ENCODE peak calls at places on chromosomes 6 and 20, in six cellular contexts. I is GM12878, U is HepG2, P is GM12891, L is K562, Z is H1. E is an unnamed sample.

GRCh38 chr20:48282591-48283228 is 497.4 kb upstream of the SULF2 start:
- DNase-seq in U (peak), Z (no peak), L (peak), I (no peak), P (no peak), E (no peak)

GRCh38 chr6:3940703-3941102 is 91.5 kb downstream of the FAM50B start:
- DNase-seq in U (no peak), Z (no peak), I (no peak), L (no peak), P (no peak), E (no peak)

GRCh38 chr20:10476319-10476724 is 41.2 kb downstream of the SLX4IP start:
- DNase-seq in I (peak), L (peak), P (no peak), U (no peak), Z (no peak), E (no peak)

GRCh38 chr6:70280462-70280861 is 22.4 kb downstream of the COL9A1 start:
- DNase-seq in P (no peak), I (no peak), L (no peak), Z (no peak), U (no peak), E (no peak)

GRCh38 chr20:57440678-57441509 is 49.7 kb downstream of the RBM38 start:
- DNase-seq in P (no peak), I (no peak), L (no peak), U (no peak), Z (no peak), E (no peak)

GRCh38 chr6:124924333-124924759 is 37.9 kb upstream of the RNF217 start:
- DNase-seq in Z (no peak), P (no peak), L (no peak), U (no peak), I (no peak), E (no peak)

GRCh38 chr20:47379433-47380150 is 23.1 kb upstream of the ZMYND8 start:
- DNase-seq in U (no peak), L (peak), I (no peak), Z (no peak), P (no peak), E (no peak)

GRCh38 chr20:24745617-24746350 is 203.3 kb upstream of the CST7 start:
- DNase-seq in Z (no peak), U (no peak), I (no peak), P (no peak), L (no peak), E (no peak)

GRCh38 chr20:768426-768978 is at the start of gene SLC52A3:
- DNase-seq in U (peak), L (peak), Z (peak), I (no peak), P (no peak), E (no peak)

GRCh38 chr6:146974346-146974745 is 229.9 kb upstream of the STXBP5 start:
- DNase-seq in U (no peak), I (no peak), L (no peak), Z (no peak), P (no peak), E (no peak)

GRCh38 chr6:3908961-3909360 is 59.8 kb downstream of the FAM50B start:
- DNase-seq in P (no peak), I (no peak), Z (no peak), U (no peak), L (no peak), E (no peak)

GRCh38 chr6:81204741-81205140 is 547.7 kb downstream of the TENT5A start:
- DNase-seq in U (no peak), I (no peak), L (no peak), Z (no peak), P (no peak), E (no peak)

DNA sequence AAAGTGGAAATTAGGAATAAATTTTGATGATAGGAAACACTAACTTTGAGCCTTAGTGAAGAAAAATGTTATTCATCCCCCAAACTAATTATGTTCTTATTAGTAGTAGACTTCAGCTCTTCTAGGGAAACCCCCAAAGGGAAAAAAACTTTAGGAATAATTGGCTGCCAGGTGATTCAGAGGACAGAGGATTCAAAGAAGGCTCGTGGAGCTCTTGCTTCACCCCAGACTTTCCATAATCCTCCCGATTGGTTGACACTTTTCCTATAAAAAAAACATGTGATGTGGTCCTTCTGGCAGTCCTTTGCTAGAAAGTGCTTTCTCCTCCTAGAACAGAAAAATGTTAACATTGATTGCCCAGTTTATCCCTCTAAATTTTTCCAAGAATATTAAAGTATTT is 5.6 kb upstream of the CCDC170 start:
- DNase-seq in L (no peak), P (no peak), Z (no peak), I (no peak), U (no peak), E (no peak)
- TF ChIP-seq TAF1 in L (no peak), P (no peak), Z (no peak), I (no peak), U (no peak), E (no peak)

DNA sequence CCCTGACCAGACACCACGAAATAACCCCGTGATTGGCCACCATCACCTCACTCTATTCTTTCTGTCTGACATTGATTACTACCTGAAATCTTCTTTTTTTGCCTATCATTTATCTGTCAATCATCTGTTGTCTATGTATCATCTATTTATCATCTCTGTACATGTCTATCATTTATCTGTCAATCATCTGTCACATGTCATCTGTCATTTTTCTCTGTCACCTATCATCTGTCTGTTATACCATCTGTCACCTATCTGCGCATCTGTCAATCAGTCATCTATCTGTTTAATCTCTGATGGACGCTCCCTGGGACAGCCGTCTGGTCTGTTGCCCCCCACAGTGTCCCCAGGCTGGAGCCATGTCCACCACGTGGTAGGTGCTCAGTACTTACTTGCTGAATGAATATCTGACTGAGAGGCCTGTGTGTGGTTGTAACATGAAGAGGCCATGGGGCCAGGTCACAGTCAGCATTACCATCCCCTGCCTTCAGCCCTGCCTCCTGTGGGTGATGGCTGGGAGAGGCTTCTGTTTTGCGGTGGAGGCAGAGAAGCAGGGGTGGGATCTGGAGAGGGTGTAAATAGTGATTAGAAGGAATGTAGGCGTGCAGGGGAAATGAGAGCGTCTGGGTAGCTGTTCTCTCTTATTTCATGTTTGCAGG is 302.7 kb downstream of the QKI start:
- DNase-seq in Z (no peak), I (no peak), U (no peak), P (no peak), L (no peak), E (no peak)
- TF ChIP-seq POLR2AphosphoS5 in Z (no peak), I (no peak), U (no peak), P (no peak), L (no peak), E (no peak)

GRCh38 chr6:38637756-38638155 is 2.0 kb downstream of the BTBD9 start:
- DNase-seq in U (no peak), I (no peak), Z (no peak), L (no peak), P (no peak), E (no peak)

GRCh38 chr6:38638941-38639497 is 710 bp downstream of the BTBD9 start:
- DNase-seq in I (no peak), P (peak), Z (no peak), U (peak), L (no peak), E (peak)

GRCh38 chr6:38639498-38640215 is at the start of gene BTBD9:
- DNase-seq in L (peak), I (peak), U (peak), P (peak), Z (peak), E (peak)

GRCh38 chr6:38636027-38636426 is 3.7 kb downstream of the BTBD9 start:
- DNase-seq in L (no peak), P (no peak), U (no peak), Z (no peak), I (no peak), E (no peak)

GRCh38 chr6:38640216-38640909 is 634 bp upstream of the BTBD9 start:
- DNase-seq in I (peak), U (no peak), P (no peak), L (no peak), Z (no peak), E (no peak)
- TF ChIP-seq POLR2A in I (no peak), U (no peak), P (no peak), L (no peak), Z (peak), E (no peak)

GRCh38 chr6:140441256-140441655 is 1066.8 kb upstream of the CITED2 start:
- DNase-seq in L (no peak), U (peak), I (no peak), Z (no peak), P (no peak), E (no peak)
- TF ChIP-seq TAF1 in L (no peak), U (no peak), I (no peak), Z (no peak), P (no peak), E (no peak)

GRCh38 chr6:44708208-44708607 is 320.7 kb downstream of the CDC5L start:
- DNase-seq in L (no peak), I (no peak), U (no peak), Z (no peak), P (no peak), E (no peak)

GRCh38 chr6:44702292-44702691 is 314.8 kb downstream of the CDC5L start:
- DNase-seq in U (no peak), L (no peak), P (no peak), I (no peak), Z (no peak), E (no peak)

GRCh38 chr6:44704240-44705150 is 317.0 kb downstream of the CDC5L start:
- DNase-seq in Z (no peak), I (peak), U (no peak), P (no peak), L (no peak), E (peak)

GRCh38 chr6:44705611-44706010 is 318.1 kb downstream of the CDC5L start:
- DNase-seq in Z (no peak), U (no peak), I (no peak), L (no peak), P (no peak), E (no peak)

GRCh38 chr6:44706011-44706410 is 318.5 kb downstream of the CDC5L start:
- DNase-seq in U (no peak), I (no peak), L (no peak), P (no peak), Z (no peak), E (no peak)
- TF ChIP-seq POLR2AphosphoS5 in U (no peak), I (no peak), L (no peak), P (no peak), Z (no peak), E (no peak)

GRCh38 chr6:43628392-43629103 is 516 bp downstream of the GTPBP2 start:
- DNase-seq in Z (peak), P (peak), L (peak), I (no peak), U (peak), E (peak)
- TF ChIP-seq POLR2A in Z (no peak), P (peak), L (peak), I (no peak), U (peak), E (peak)

DNA sequence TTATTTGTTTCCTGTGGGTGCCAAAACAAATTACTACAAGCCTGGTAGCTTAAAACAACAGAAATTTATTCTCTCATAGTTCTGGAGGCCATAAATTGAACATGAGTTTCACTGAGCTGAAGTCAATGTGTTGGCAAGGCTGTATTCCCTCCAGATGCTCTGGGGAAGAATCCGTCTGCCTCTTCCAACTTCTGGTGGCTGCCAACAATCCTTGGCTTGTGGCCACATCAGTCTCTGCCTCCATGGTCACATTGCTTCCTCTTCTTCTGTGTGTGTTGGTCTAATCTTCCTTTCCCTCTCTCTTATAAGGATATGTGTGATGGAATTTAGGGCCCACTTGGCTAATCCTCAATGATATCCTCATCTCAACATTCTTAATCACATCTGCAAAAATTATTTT is 92.8 kb upstream of the EPB41L1 start:
- DNase-seq in U (no peak), P (no peak), I (no peak), L (no peak), Z (no peak), E (no peak)
- TF ChIP-seq TAF1 in U (no peak), P (no peak), I (no peak), L (no peak), Z (no peak), E (no peak)

GRCh38 chr6:138592698-138593097 is 93.4 kb upstream of the NHSL1 start:
- DNase-seq in Z (no peak), U (no peak), I (peak), P (no peak), L (no peak), E (no peak)

GRCh38 chr6:138590796-138591709 is 91.8 kb upstream of the NHSL1 start:
- DNase-seq in U (peak), Z (no peak), I (peak), P (no peak), L (peak), E (no peak)

GRCh38 chr6:138593100-138593877 is 94.0 kb upstream of the NHSL1 start:
- DNase-seq in U (peak), P (peak), I (peak), L (no peak), Z (no peak), E (no peak)

GRCh38 chr6:138586638-138587037 is 87.3 kb upstream of the NHSL1 start:
- DNase-seq in L (no peak), P (no peak), U (no peak), Z (no peak), I (no peak), E (no peak)

GRCh38 chr6:138588805-138589434 is 89.6 kb upstream of the NHSL1 start:
- DNase-seq in U (peak), Z (no peak), P (peak), L (peak), I (peak), E (peak)
- TF ChIP-seq POLR2AphosphoS5 in U (no peak), Z (no peak), P (no peak), L (no peak), I (no peak), E (no peak)

DNA sequence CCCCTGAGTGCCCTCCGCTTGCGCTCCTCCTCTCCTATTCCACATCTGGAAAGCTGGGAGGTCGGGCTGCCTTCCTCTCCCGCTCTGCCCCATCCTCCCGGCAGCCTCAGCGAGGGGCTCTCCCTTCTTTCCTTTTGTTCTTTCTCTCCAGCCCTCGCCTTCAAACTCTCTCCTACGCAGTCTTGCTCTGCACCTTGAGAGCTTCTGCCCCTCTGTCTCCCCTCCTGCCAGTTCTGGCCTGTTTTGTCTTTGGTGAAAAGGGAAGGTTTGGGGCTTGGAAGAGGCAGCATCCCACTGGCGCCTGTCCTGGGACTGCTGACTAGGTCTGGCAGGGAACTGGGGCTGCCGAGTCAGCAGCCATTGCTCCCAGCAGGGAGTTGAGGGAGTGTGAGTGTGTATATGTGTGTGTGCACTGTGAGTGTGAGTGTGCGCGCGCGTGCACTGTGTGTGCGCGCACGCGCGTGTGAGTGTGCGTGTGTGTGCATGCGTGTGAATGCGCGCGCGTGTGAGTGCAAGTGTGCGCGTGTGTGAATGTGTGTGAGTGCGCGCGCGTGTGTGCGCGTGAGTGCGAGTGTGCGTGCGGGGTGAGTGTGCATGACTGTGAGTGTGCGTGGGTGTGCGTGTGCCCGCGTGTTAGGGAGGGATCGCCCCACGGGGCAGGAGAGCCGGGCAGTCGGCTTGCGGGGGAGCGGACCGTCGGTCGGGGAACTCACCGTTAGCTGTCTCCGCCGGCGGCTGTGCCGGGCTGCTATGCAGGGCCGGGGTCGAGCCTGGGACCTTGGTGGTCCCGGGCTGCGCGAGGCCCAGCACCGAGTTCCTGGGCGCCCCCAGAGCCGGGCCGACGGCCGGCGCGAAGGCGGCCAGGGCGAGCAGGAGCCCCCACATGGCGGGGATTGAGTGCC is 488 bp downstream of the CPXM1 start:
- DNase-seq in U (no peak), P (no peak), Z (no peak), L (no peak), I (no peak), E (no peak)
- TF ChIP-seq POLR2A in U (no peak), P (no peak), Z (no peak), L (no peak), I (no peak), E (no peak)

GRCh38 chr6:31580446-31580755 is 1.8 kb downstream of the LTB start:
- DNase-seq in Z (no peak), L (no peak), U (no peak), I (no peak), P (no peak), E (no peak)
- TF ChIP-seq TAF1 in Z (no peak), L (no peak), U (no peak), I (no peak), P (no peak), E (no peak)

E was measured in GM12892.